ENCODE peak calls at places on chromosomes 16 and 17, in six cellular contexts. J, U, Z, B, R and Q are unnamed samples.
A peak's percentile ranks its signal among the peaks of the same experiment; 100 is the strongest.

GRCh38 chr16:67305216-67306071 is 21.1 kb downstream of the KCTD19 start:
- DNase-seq in J (no peak), U (no peak), Z (no peak), B (no peak), R (peak; percentile 61), Q (no peak)

GRCh38 chr16:49890876-49891275 is 35.0 kb upstream of the ZNF423 start:
- DNase-seq in J (no peak), U (no peak), Z (peak; percentile 30), B (no peak), R (peak; percentile 37), Q (no peak)

GRCh38 chr16:83843657-83844056 is 35.9 kb downstream of the HSBP1 start:
- DNase-seq in J (no peak), U (no peak), Z (no peak), B (no peak), R (no peak), Q (no peak)

GRCh38 chr16:4190934-4191333 is 50.9 kb downstream of the SRL start:
- DNase-seq in J (no peak), U (no peak), Z (no peak), B (no peak), R (no peak), Q (no peak)

GRCh38 chr17:28493467-28493866 is 12.7 kb upstream of the FOXN1 start:
- DNase-seq in J (no peak), U (no peak), Z (no peak), B (no peak), R (no peak), Q (peak; percentile 78)

GRCh38 chr17:46832306-46832895 is 13.9 kb upstream of the WNT3 start:
- DNase-seq in J (no peak), U (no peak), Z (no peak), B (no peak), R (no peak), Q (no peak)

GRCh38 chr17:50090971-50091950 is 3.9 kb upstream of the PDK2 start:
- DNase-seq in J (no peak), U (no peak), Z (no peak), B (no peak), R (no peak), Q (no peak)

GRCh38 chr16:12637002-12637401 is 166.7 kb downstream of the CPPED1 start:
- DNase-seq in J (no peak), U (no peak), Z (no peak), B (no peak), R (no peak), Q (no peak)

GRCh38 chr17:9676742-9677387 is 31.5 kb downstream of the USP43 start:
- DNase-seq in J (peak; percentile 9), U (peak; percentile 32), Z (no peak), B (peak; percentile 69), R (no peak), Q (peak; percentile 12)

GRCh38 chr17:81583589-81584337 is 31.6 kb upstream of the FAAP100 start:
- DNase-seq in J (no peak), U (peak; percentile 59), Z (no peak), B (no peak), R (no peak), Q (peak; percentile 68)

GRCh38 chr17:75909812-75910274 is 5.2 kb upstream of the MRPL38 start:
- DNase-seq in J (no peak), U (no peak), Z (no peak), B (no peak), R (no peak), Q (peak; percentile 13)

GRCh38 chr16:11136600-11136999 is 119.4 kb downstream of the SOCS1 start:
- DNase-seq in J (no peak), U (no peak), Z (no peak), B (no peak), R (no peak), Q (no peak)

GRCh38 chr17:81165246-81166032 is at the start of gene PVALEF:
- DNase-seq in J (no peak), U (peak; percentile 48), Z (peak; percentile 64), B (peak; percentile 70), R (no peak), Q (no peak)

GRCh38 chr17:38544839-38545209 is 60.9 kb downstream of the SRCIN1 start:
- DNase-seq in J (no peak), U (no peak), Z (no peak), B (no peak), R (no peak), Q (no peak)

GRCh38 chr17:58005728-58006562 is 1.1 kb downstream of the SRSF1 start:
- DNase-seq in J (no peak), U (no peak), Z (no peak), B (no peak), R (no peak), Q (no peak)

GRCh38 chr17:46940692-46941404 is 17.9 kb downstream of the GOSR2 start:
- DNase-seq in J (no peak), U (peak; percentile 85), Z (peak; percentile 87), B (peak; percentile 97), R (peak; percentile 82), Q (peak; percentile 60)

GRCh38 chr16:89956511-89957213 is 8.1 kb downstream of the DEF8 start:
- DNase-seq in J (no peak), U (no peak), Z (no peak), B (no peak), R (no peak), Q (no peak)

GRCh38 chr16:89598199-89598598 is 15.2 kb upstream of the DPEP1 start:
- DNase-seq in J (no peak), U (no peak), Z (peak; percentile 35), B (peak; percentile 44), R (no peak), Q (peak; percentile 43)

GRCh38 chr16:89549007-89549700 is 11.3 kb upstream of the RPL13 start:
- DNase-seq in J (no peak), U (no peak), Z (no peak), B (no peak), R (no peak), Q (no peak)

GRCh38 chr16:81273223-81273940 is 34.9 kb downstream of the BCO1 start:
- DNase-seq in J (no peak), U (no peak), Z (no peak), B (no peak), R (no peak), Q (no peak)

GRCh38 chr17:37292429-37293139 is 83.2 kb upstream of the C17orf78 start:
- DNase-seq in J (no peak), U (no peak), Z (no peak), B (no peak), R (no peak), Q (no peak)

GRCh38 chr17:50474523-50474922 is 4.1 kb upstream of the RSAD1 start:
- DNase-seq in J (no peak), U (no peak), Z (no peak), B (no peak), R (no peak), Q (no peak)

GRCh38 chr16:1188781-1189189 is 35.9 kb downstream of the CACNA1H start:
- DNase-seq in J (no peak), U (no peak), Z (peak; percentile 55), B (no peak), R (peak; percentile 85), Q (peak; percentile 30)

GRCh38 chr16:51140112-51140511 is 11.0 kb downstream of the SALL1 start:
- DNase-seq in J (no peak), U (no peak), Z (no peak), B (no peak), R (no peak), Q (no peak)

GRCh38 chr17:17028878-17029535 is 13.2 kb upstream of the MPRIP start:
- DNase-seq in J (no peak), U (peak; percentile 63), Z (no peak), B (no peak), R (no peak), Q (no peak)

GRCh38 chr16:65704866-65705265 is 583.0 kb upstream of the CDH11 start:
- DNase-seq in J (no peak), U (no peak), Z (no peak), B (no peak), R (no peak), Q (no peak)
- TF ChIP-seq BHLHE40 in J (no peak), U (no peak), Z (no peak), B (no peak), R (no peak), Q (no peak)

DNA sequence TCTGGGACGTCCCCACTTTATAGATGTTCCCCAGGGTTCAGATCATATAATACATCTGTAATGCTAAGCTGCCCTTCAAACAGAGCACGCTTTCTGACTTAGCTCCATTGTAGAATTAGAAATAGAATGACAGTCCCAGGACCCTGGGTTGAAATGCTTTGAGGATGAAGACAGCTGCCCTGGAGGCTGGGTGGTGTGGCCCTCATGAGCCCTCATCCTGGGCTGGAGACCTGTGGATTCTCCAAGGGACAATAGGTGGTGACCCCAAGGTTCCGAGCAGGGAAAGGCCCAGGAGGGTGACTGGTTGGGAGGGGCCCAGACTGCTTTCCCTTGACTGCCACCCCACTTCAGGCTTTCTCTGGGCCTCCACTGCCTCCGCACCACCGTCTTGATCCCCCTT is 59.0 kb downstream of the CRISPLD2 start:
- DNase-seq in J (no peak), U (no peak), Z (no peak), B (no peak), R (no peak), Q (no peak)
- TF ChIP-seq BHLHE40 in J (no peak), U (no peak), Z (no peak), B (no peak), R (no peak), Q (no peak)

GRCh38 chr16:87336850-87337240 is 19.7 kb upstream of the C16orf95 start:
- DNase-seq in J (no peak), U (no peak), Z (no peak), B (no peak), R (no peak), Q (no peak)

GRCh38 chr16:87337247-87337646 is 20.1 kb upstream of the C16orf95 start:
- DNase-seq in J (no peak), U (no peak), Z (no peak), B (no peak), R (no peak), Q (no peak)

GRCh38 chr16:87339086-87339723 is 22.0 kb upstream of the C16orf95 start:
- DNase-seq in J (no peak), U (no peak), Z (no peak), B (no peak), R (no peak), Q (no peak)

GRCh38 chr16:87340198-87340597 is 23.0 kb upstream of the C16orf95 start:
- DNase-seq in J (no peak), U (no peak), Z (no peak), B (no peak), R (no peak), Q (no peak)

GRCh38 chr16:87338155-87338765 is 21.1 kb upstream of the C16orf95 start:
- DNase-seq in J (no peak), U (no peak), Z (no peak), B (no peak), R (no peak), Q (no peak)
- TF ChIP-seq BHLHE40 in J (no peak), U (no peak), Z (no peak), B (no peak), R (no peak), Q (no peak)

DNA sequence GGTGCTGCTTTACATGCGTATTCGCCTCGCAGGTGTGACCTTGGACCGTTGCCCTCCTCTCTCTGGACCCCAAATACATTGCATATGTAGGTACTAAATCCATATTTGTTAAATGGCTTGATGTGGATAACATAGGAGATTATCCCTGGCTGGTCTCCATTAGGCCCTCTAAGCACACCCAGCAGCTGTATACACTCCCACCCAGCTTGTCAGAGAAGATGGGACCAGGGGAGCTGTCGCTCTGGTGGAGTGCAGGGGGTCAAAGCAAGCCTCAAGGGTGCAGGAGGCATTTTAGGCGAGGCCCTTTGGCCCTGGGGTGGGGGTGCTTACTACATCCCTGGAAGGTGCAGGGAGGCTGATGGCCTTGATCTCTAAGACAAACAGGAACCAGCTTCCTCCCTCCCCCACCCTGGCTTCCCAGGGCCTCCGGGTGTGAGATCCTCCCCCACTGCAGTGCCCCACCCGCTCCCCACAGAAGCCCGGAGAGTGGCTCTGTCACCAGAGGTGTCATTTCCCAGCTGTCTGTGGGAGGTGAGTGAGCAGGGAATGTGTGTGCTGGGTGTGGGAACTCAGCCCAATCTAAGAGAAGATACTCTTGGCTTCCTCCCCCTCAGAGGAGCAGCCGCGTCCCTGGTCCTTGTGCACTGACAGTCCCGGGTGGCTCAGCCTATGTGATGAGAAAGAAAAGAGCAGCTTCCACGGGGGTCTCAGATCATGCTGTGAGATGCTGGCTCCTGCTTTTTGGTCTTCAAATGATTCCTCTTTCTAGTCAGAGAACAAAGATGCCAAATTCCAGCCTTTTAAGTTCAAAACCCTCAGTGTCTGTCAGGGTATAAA is 1.4 kb upstream of the VAMP2 start:
- DNase-seq in J (no peak), U (no peak), Z (no peak), B (peak; percentile 48), R (peak; percentile 79), Q (peak; percentile 59)
- TF ChIP-seq BHLHE40 in J (no peak), U (no peak), Z (no peak), B (no peak), R (peak; percentile 46), Q (peak; percentile 41)